ENCODE peak calls at places on chromosome 6, in eight cellular contexts. One of them, this sample, is unnamed.

GRCh38 chr6:145530454-145530853 is 204.9 kb downstream of the EPM2A start:
- DNase-seq in astrocyte of the hippocampus: no peak
- DNase-seq in psoas muscle: no peak
- DNase-seq in mesothelial cell of epicardium: no peak
- DNase-seq in effector CD4-positive, alpha-beta T cell: no peak
- DNase-seq in NCI-H774: no peak
- DNase-seq in H54: no peak
- DNase-seq in AG10803: no peak
- DNase-seq in this sample: no peak

GRCh38 chr6:97705568-97705967 is 422.6 kb upstream of the MMS22L start:
- DNase-seq in effector CD4-positive, alpha-beta T cell: no peak
- DNase-seq in mesothelial cell of epicardium: no peak
- DNase-seq in psoas muscle: no peak
- DNase-seq in H54: no peak
- DNase-seq in AG10803: peak; percentile 8
- DNase-seq in astrocyte of the hippocampus: peak; percentile 55
- DNase-seq in NCI-H774: no peak
- DNase-seq in this sample: no peak

GRCh38 chr6:125206389-125206788 is 52.8 kb downstream of the TPD52L1 start:
- DNase-seq in effector CD4-positive, alpha-beta T cell: no peak
- DNase-seq in astrocyte of the hippocampus: no peak
- DNase-seq in mesothelial cell of epicardium: no peak
- DNase-seq in NCI-H774: no peak
- DNase-seq in AG10803: no peak
- DNase-seq in psoas muscle: no peak
- DNase-seq in H54: no peak
- DNase-seq in this sample: no peak

GRCh38 chr6:39073471-39074355 is 25.1 kb downstream of the GLP1R start:
- DNase-seq in AG10803: no peak
- DNase-seq in astrocyte of the hippocampus: no peak
- DNase-seq in H54: no peak
- DNase-seq in effector CD4-positive, alpha-beta T cell: no peak
- DNase-seq in NCI-H774: no peak
- DNase-seq in psoas muscle: no peak
- DNase-seq in mesothelial cell of epicardium: no peak
- DNase-seq in this sample: no peak

GRCh38 chr6:108685970-108686369 is 125.3 kb downstream of the FOXO3 start:
- DNase-seq in mesothelial cell of epicardium: no peak
- DNase-seq in NCI-H774: no peak
- DNase-seq in astrocyte of the hippocampus: no peak
- DNase-seq in psoas muscle: no peak
- DNase-seq in effector CD4-positive, alpha-beta T cell: no peak
- DNase-seq in H54: no peak
- DNase-seq in AG10803: no peak
- DNase-seq in this sample: no peak

GRCh38 chr6:114346451-114346850 is 3.6 kb upstream of the HS3ST5 start:
- DNase-seq in AG10803: no peak
- DNase-seq in effector CD4-positive, alpha-beta T cell: no peak
- DNase-seq in NCI-H774: no peak
- DNase-seq in mesothelial cell of epicardium: no peak
- DNase-seq in H54: no peak
- DNase-seq in psoas muscle: no peak
- DNase-seq in astrocyte of the hippocampus: no peak
- DNase-seq in this sample: no peak

GRCh38 chr6:160253242-160253641 is 5.4 kb downstream of the SLC22A2 start:
- DNase-seq in H54: no peak
- DNase-seq in astrocyte of the hippocampus: no peak
- DNase-seq in effector CD4-positive, alpha-beta T cell: no peak
- DNase-seq in mesothelial cell of epicardium: no peak
- DNase-seq in NCI-H774: no peak
- DNase-seq in psoas muscle: no peak
- DNase-seq in AG10803: no peak
- DNase-seq in this sample: no peak

GRCh38 chr6:154139894-154140293 is 100.9 kb downstream of the OPRM1 start:
- DNase-seq in NCI-H774: no peak
- DNase-seq in effector CD4-positive, alpha-beta T cell: no peak
- DNase-seq in psoas muscle: no peak
- DNase-seq in astrocyte of the hippocampus: peak; percentile 65
- DNase-seq in AG10803: no peak
- DNase-seq in mesothelial cell of epicardium: no peak
- DNase-seq in H54: no peak
- DNase-seq in this sample: no peak

GRCh38 chr6:41214559-41215238 is 13.4 kb upstream of the TREML4 start:
- DNase-seq in effector CD4-positive, alpha-beta T cell: no peak
- DNase-seq in NCI-H774: no peak
- DNase-seq in H54: no peak
- DNase-seq in mesothelial cell of epicardium: no peak
- DNase-seq in AG10803: no peak
- DNase-seq in psoas muscle: no peak
- DNase-seq in astrocyte of the hippocampus: no peak
- DNase-seq in this sample: no peak

GRCh38 chr6:4883298-4883697 is 107.1 kb downstream of the CDYL start:
- DNase-seq in mesothelial cell of epicardium: no peak
- DNase-seq in astrocyte of the hippocampus: no peak
- DNase-seq in effector CD4-positive, alpha-beta T cell: no peak
- DNase-seq in H54: no peak
- DNase-seq in AG10803: no peak
- DNase-seq in NCI-H774: peak; percentile 79
- DNase-seq in psoas muscle: no peak
- DNase-seq in this sample: peak; percentile 23

GRCh38 chr6:14429396-14429795 is 311.8 kb downstream of the CD83 start:
- DNase-seq in effector CD4-positive, alpha-beta T cell: no peak
- DNase-seq in H54: no peak
- DNase-seq in psoas muscle: no peak
- DNase-seq in AG10803: no peak
- DNase-seq in astrocyte of the hippocampus: no peak
- DNase-seq in NCI-H774: no peak
- DNase-seq in mesothelial cell of epicardium: no peak
- DNase-seq in this sample: no peak